ENCODE peak calls at places on chromosome 13, in eight cellular contexts. D is transverse colon, P is tibial artery, G is pancreas, O is endodermal cell, W is psoas muscle, Y is IMR-90, B is astrocyte. Z is an unnamed sample. For H3K27me3, the result is how much of the 10 kb centered on the place peaks cover.

GRCh38 chr13:29270536-29271045 is 324.9 kb downstream of the SLC7A1 start:
- DNase-seq in D (no peak), B (no peak), O (no peak), G (no peak), P (no peak), W (no peak), Y (no peak), Z (no peak)

GRCh38 chr13:50081106-50081898 is 66.1 kb downstream of the KCNRG start:
- DNase-seq in Y (no peak), P (peak), G (peak), B (no peak), D (peak), W (peak), O (peak), Z (peak)

GRCh38 chr13:51912091-51912490 is 50.3 kb downstream of the CCDC70 start:
- DNase-seq in P (no peak), Y (no peak), W (no peak), D (no peak), G (no peak), B (peak), O (no peak), Z (no peak)

GRCh38 chr13:44648392-44649117 is 72.4 kb upstream of the TSC22D1 start:
- DNase-seq in Y (no peak), D (no peak), G (no peak), P (no peak), B (no peak), W (no peak), O (no peak), Z (no peak)

GRCh38 chr13:39779337-39780270 is 124.1 kb downstream of the COG6 start:
- DNase-seq in B (peak), W (no peak), Y (peak), G (no peak), O (no peak), D (no peak), P (no peak), Z (peak)

GRCh38 chr13:21672811-21673591 is 2.1 kb downstream of the FGF9 start:
- DNase-seq in Y (no peak), W (no peak), G (no peak), O (no peak), P (no peak), D (no peak), B (no peak), Z (no peak)

GRCh38 chr13:70339738-70340137 is 231.5 kb upstream of the KLHL1 start:
- DNase-seq in W (no peak), Y (no peak), B (no peak), G (no peak), D (no peak), O (peak), P (no peak), Z (peak)

GRCh38 chr13:78689011-78689410 is 30.1 kb upstream of the OBI1 start:
- DNase-seq in Y (no peak), G (no peak), P (no peak), W (no peak), O (no peak), D (no peak), B (no peak), Z (no peak)

GRCh38 chr13:84962849-84963248 is 836.4 kb downstream of the SLITRK6 start:
- DNase-seq in D (no peak), O (no peak), G (no peak), B (no peak), P (no peak), W (no peak), Y (no peak), Z (no peak)

GRCh38 chr13:109333893-109334651 is 452.3 kb downstream of the IRS2 start:
- DNase-seq in Y (no peak), G (no peak), D (no peak), P (no peak), B (no peak), W (no peak), O (no peak), Z (peak)

GRCh38 chr13:51284339-51284738 is 55.2 kb upstream of the SERPINE3 start:
- DNase-seq in G (no peak), W (no peak), B (no peak), P (no peak), O (peak), Y (no peak), D (no peak), Z (no peak)

GRCh38 chr13:111460548-111461444 is 140.4 kb downstream of the TEX29 start:
- DNase-seq in P (no peak), W (peak), G (peak), D (peak), B (peak), O (peak), Y (peak), Z (peak)

GRCh38 chr13:45717324-45717723 is 15.2 kb downstream of the CBY2 start:
- DNase-seq in P (no peak), D (no peak), W (no peak), Y (no peak), G (no peak), O (no peak), B (no peak), Z (no peak)

GRCh38 chr13:45718992-45719391 is 16.9 kb downstream of the CBY2 start:
- DNase-seq in P (no peak), D (no peak), Y (no peak), O (no peak), G (no peak), B (peak), W (no peak), Z (no peak)

GRCh38 chr13:45721203-45721731 is 19.1 kb downstream of the CBY2 start:
- DNase-seq in O (no peak), P (no peak), Y (no peak), G (no peak), W (no peak), B (no peak), D (no peak), Z (no peak)

GRCh38 chr13:45715351-45715750 is 13.2 kb downstream of the CBY2 start:
- DNase-seq in D (no peak), W (no peak), O (no peak), P (no peak), G (no peak), B (no peak), Y (no peak), Z (no peak)

GRCh38 chr13:45718063-45718462 is 15.9 kb downstream of the CBY2 start:
- DNase-seq in D (no peak), B (peak), Y (peak), W (no peak), O (peak), P (no peak), G (no peak), Z (no peak)
- TF ChIP-seq CTCF in D (no peak), B (peak), Y (peak), W (no peak), O (peak), P (no peak), G (no peak), Z (peak)

DNA sequence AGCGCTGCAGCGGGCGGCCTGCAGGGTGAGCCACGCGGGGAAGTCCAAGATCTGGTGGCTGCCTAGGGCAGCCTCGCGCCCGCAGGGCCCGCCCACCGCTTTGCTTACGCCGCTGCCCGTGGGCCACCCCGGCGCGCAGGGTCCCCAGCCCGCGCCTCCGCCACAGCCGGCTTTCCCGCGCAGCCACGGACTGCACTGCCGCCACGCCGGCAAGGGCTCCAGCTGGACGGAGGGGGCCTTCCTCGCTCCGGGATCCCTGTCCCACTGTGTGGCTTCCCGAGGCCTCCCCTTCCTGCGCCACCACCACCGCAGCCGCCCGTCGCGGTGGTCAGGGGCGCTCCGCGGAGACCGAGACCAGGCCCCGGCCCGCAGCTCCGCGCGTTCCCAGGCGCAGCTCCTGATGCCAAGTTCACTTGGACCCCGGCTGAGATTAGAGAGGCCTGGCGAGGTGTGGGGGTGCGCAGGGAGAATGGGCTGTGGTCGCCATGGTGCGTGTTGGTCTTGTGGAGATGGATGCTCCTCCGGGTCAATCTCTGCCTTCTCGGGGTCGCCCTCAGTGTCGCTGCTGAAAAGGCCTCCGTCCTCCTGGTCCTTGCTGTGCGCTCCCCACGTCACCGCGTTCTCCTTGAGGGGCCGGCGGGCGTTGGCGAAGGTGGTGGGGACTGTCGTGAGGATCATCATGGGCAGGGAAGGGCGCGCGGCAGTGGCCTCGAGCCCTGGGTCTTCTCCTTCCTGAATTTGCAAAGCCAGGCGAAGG is 17.9 kb upstream of the RNF17 start:
- DNase-seq in O (peak), B (no peak), D (no peak), G (no peak), Y (no peak), W (no peak), P (no peak), Z (no peak)
- H3K27me3 ChIP-seq in O (half or more), B (under half), D (half or more), G (under half), Y (under half), W (half or more), P (under half), Z (under half)

GRCh38 chr13:77492982-77493381 is 42.5 kb upstream of the SCEL start:
- DNase-seq in W (no peak), B (peak), D (no peak), P (no peak), G (no peak), Y (no peak), O (no peak), Z (no peak)
- TF ChIP-seq CTCF in W (peak), B (peak), D (no peak), P (peak), G (no peak), Y (peak), O (peak), Z (peak)

GRCh38 chr13:41458939-41459753 is 1.8 kb downstream of the RGCC start:
- DNase-seq in B (no peak), G (no peak), W (peak), D (peak), O (peak), Y (peak), P (peak), Z (peak)

GRCh38 chr13:41458187-41458938 is 1.0 kb downstream of the RGCC start:
- DNase-seq in W (peak), G (peak), O (peak), Y (peak), D (peak), P (no peak), B (peak), Z (peak)

GRCh38 chr13:41455725-41456419 is 1.5 kb upstream of the RGCC start:
- DNase-seq in W (no peak), B (no peak), O (peak), P (no peak), G (no peak), Y (no peak), D (no peak), Z (no peak)

GRCh38 chr13:41457589-41458186 is 338 bp downstream of the RGCC start:
- DNase-seq in Y (no peak), G (peak), B (no peak), O (peak), W (peak), P (no peak), D (no peak), Z (no peak)

GRCh38 chr13:41456768-41457588 is at the start of gene RGCC:
- DNase-seq in W (peak), G (peak), B (peak), P (peak), Y (peak), D (peak), O (peak), Z (peak)
- H3K27me3 ChIP-seq in W (half or more), G (under half), B (under half), P (under half), Y (under half), D (under half), O (half or more), Z (under half)

GRCh38 chr13:24308488-24309020 is 826 bp upstream of the C1QTNF9 start:
- DNase-seq in Y (no peak), D (no peak), B (no peak), P (no peak), W (no peak), O (no peak), G (no peak), Z (no peak)

GRCh38 chr13:24308068-24308445 is 1.3 kb upstream of the C1QTNF9 start:
- DNase-seq in D (no peak), Y (no peak), W (no peak), P (no peak), B (no peak), O (no peak), G (no peak), Z (no peak)

DNA sequence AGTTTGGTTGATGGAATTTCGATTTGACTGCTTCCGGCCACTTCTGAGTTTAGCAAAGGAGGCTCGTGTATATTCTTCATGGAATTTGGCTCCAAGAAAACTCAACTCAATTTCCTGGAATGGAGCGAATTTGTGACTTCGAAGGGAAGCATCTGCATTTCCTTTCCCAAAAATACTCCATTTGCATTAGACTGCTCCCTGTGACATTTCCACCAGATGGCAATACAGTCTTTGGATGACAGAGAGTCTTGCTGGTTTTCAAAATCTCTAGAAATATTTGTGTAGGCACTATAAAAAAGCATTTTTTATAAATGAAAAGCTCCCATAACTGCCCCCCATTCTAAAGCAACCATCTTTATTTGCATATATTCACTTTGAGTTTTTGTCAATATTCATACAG is 4.1 kb downstream of the C1QTNF9 start:
- DNase-seq in Y (peak), W (no peak), G (no peak), O (no peak), B (no peak), D (no peak), P (no peak), Z (no peak)
- TF ChIP-seq CTCF in Y (peak), W (peak), G (no peak), O (peak), B (peak), D (no peak), P (no peak), Z (peak)

DNA sequence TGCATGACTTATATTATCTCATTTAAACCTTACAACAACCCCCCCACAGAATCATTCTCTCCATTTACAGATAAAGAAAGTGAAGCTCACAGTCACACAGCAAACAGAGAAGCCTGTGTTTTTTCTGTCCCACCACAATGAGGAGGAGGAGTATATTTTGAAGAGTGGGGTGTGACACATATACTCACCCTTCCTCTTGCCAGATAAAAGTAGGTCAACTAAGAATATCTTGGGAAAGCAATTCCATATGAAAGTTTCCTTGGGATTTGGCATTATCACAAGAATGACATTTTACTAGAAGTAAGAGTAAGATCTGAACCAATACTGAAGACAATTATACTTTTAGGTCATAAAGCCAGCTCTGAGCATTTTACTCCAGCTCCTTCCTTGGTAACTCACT is 287.5 kb upstream of the HTR2A start:
- DNase-seq in P (no peak), Y (peak), W (no peak), D (no peak), O (no peak), G (no peak), B (peak), Z (no peak)
- H3K27me3 ChIP-seq in P (under half), Y (under half), W (under half), D (under half), O (under half), G (under half), B (under half), Z (under half)